ENCODE peak calls at places on chromosomes 7 and 10, in eight cellular contexts. N is HFF-Myc, Q is MM.1S, Z is hepatocyte, D is endothelial cell, V is kidney tubule cell, G is ovary, O is fibroblast of mammary gland. H is an unnamed sample.

GRCh38 chr7:66140924-66141323 is 26.3 kb downstream of the CRCP start:
- DNase-seq in N (no peak), Q (no peak), Z (peak; percentile 85), D (peak; percentile 26), V (peak; percentile 48), G (peak; percentile 84), O (peak; percentile 89), H (no peak)

GRCh38 chr10:108496131-108496530 is 1331.6 kb upstream of the SORCS1 start:
- DNase-seq in N (no peak), Q (no peak), Z (no peak), D (no peak), V (no peak), G (no peak), O (peak; percentile 8), H (no peak)

GRCh38 chr10:110996256-110996655 is 76.9 kb downstream of the SHOC2 start:
- DNase-seq in N (no peak), Q (no peak), Z (no peak), D (no peak), V (no peak), G (no peak), O (no peak), H (no peak)

GRCh38 chr7:123718773-123719480 is 29.9 kb downstream of the WASL start:
- DNase-seq in N (no peak), Q (no peak), Z (no peak), D (no peak), V (no peak), G (no peak), O (peak; percentile 17), H (no peak)

GRCh38 chr10:50152792-50153272 is 85.1 kb downstream of the WASHC2A start:
- DNase-seq in N (no peak), Q (no peak), Z (peak; percentile 17), D (peak; percentile 5), V (peak; percentile 18), G (no peak), O (no peak), H (no peak)

GRCh38 chr7:33771422-33771821 is 133.9 kb upstream of the BMPER start:
- DNase-seq in N (no peak), Q (no peak), Z (no peak), D (no peak), V (no peak), G (no peak), O (peak; percentile 43), H (no peak)

GRCh38 chr10:31242902-31243301 is 76.1 kb upstream of the ZEB1 start:
- DNase-seq in N (peak; percentile 99), Q (no peak), Z (peak; percentile 55), D (no peak), V (peak; percentile 99), G (no peak), O (peak; percentile 100), H (peak; percentile 28)

GRCh38 chr7:151187409-151188251 is 580 bp upstream of the ASB10 start:
- DNase-seq in N (no peak), Q (no peak), Z (no peak), D (no peak), V (no peak), G (no peak), O (no peak), H (no peak)

GRCh38 chr10:113056030-113056429 is 106.0 kb downstream of the TCF7L2 start:
- DNase-seq in N (no peak), Q (no peak), Z (no peak), D (no peak), V (no peak), G (no peak), O (no peak), H (no peak)

GRCh38 chr10:13773496-13774170 is 186.9 kb downstream of the PRPF18 start:
- DNase-seq in N (no peak), Q (no peak), Z (no peak), D (no peak), V (no peak), G (no peak), O (peak; percentile 45), H (no peak)

GRCh38 chr10:78374331-78375028 is 340.8 kb downstream of the RPS24 start:
- DNase-seq in N (no peak), Q (no peak), Z (no peak), D (no peak), V (no peak), G (no peak), O (no peak), H (no peak)

GRCh38 chr10:77581738-77582137 is 55.9 kb downstream of the KCNMA1 start:
- DNase-seq in N (no peak), Q (no peak), Z (no peak), D (no peak), V (no peak), G (no peak), O (no peak), H (no peak)

GRCh38 chr10:58641708-58642107 is 129.0 kb downstream of the BICC1 start:
- DNase-seq in N (no peak), Q (no peak), Z (no peak), D (no peak), V (peak; percentile 69), G (no peak), O (peak; percentile 93), H (no peak)

GRCh38 chr7:732556-732955 is 5.5 kb upstream of the PRKAR1B start:
- DNase-seq in N (no peak), Q (no peak), Z (no peak), D (no peak), V (no peak), G (no peak), O (no peak), H (no peak)

GRCh38 chr10:84523509-84523908 is 195.1 kb downstream of the CCSER2 start:
- DNase-seq in N (no peak), Q (no peak), Z (no peak), D (no peak), V (peak; percentile 34), G (no peak), O (peak; percentile 16), H (peak; percentile 9)

GRCh38 chr7:93427107-93427506 is 147.4 kb downstream of the CALCR start:
- DNase-seq in N (no peak), Q (peak; percentile 44), Z (no peak), D (no peak), V (no peak), G (no peak), O (no peak), H (no peak)

GRCh38 chr10:125559210-125559609 is 123.8 kb downstream of the TEX36 start:
- DNase-seq in N (no peak), Q (peak; percentile 46), Z (no peak), D (no peak), V (no peak), G (no peak), O (no peak), H (no peak)

GRCh38 chr7:46253500-46253899 is 332.4 kb upstream of the IGFBP3 start:
- DNase-seq in N (no peak), Q (no peak), Z (no peak), D (no peak), V (no peak), G (no peak), O (no peak), H (peak; percentile 34)

GRCh38 chr10:28935061-28935460 is 257.7 kb downstream of the BAMBI start:
- DNase-seq in N (no peak), Q (no peak), Z (no peak), D (no peak), V (no peak), G (no peak), O (no peak), H (no peak)

GRCh38 chr10:13632407-13632806 is 45.6 kb downstream of the PRPF18 start:
- DNase-seq in N (no peak), Q (no peak), Z (no peak), D (no peak), V (no peak), G (no peak), O (no peak), H (no peak)

GRCh38 chr7:131482800-131483199 is 73.6 kb downstream of the PODXL start:
- DNase-seq in N (no peak), Q (no peak), Z (no peak), D (no peak), V (no peak), G (no peak), O (no peak), H (no peak)

GRCh38 chr10:99966306-99966705 is 43.4 kb downstream of the DNMBP start:
- DNase-seq in N (peak; percentile 79), Q (no peak), Z (peak; percentile 75), D (no peak), V (peak; percentile 96), G (no peak), O (peak; percentile 92), H (peak; percentile 17)

GRCh38 chr7:115410972-115411686 is 489.2 kb downstream of the MDFIC start:
- DNase-seq in N (no peak), Q (peak; percentile 62), Z (no peak), D (no peak), V (no peak), G (no peak), O (no peak), H (no peak)

GRCh38 chr7:84675633-84676034 is 481.0 kb upstream of the SEMA3A start:
- DNase-seq in N (no peak), Q (no peak), Z (no peak), D (no peak), V (peak; percentile 62), G (no peak), O (no peak), H (peak; percentile 25)

GRCh38 chr7:152136623-152137022 is 111.1 kb downstream of the GALNT11 start:
- DNase-seq in N (no peak), Q (no peak), Z (peak; percentile 46), D (no peak), V (no peak), G (no peak), O (peak; percentile 50), H (no peak)

GRCh38 chr10:59508296-59508695 is 145.9 kb upstream of the FAM13C start:
- DNase-seq in N (no peak), Q (no peak), Z (peak; percentile 7), D (no peak), V (peak; percentile 26), G (no peak), O (peak; percentile 31), H (peak; percentile 33)

GRCh38 chr10:33453081-33453850 is 118.8 kb upstream of the NRP1 start:
- DNase-seq in N (no peak), Q (no peak), Z (no peak), D (no peak), V (peak; percentile 95), G (no peak), O (peak; percentile 70), H (no peak)

GRCh38 chr10:16887565-16887964 is 70.3 kb upstream of the RSU1 start:
- DNase-seq in N (peak; percentile 58), Q (no peak), Z (no peak), D (no peak), V (peak; percentile 35), G (no peak), O (peak; percentile 86), H (no peak)

GRCh38 chr10:70528726-70529362 is 50.3 kb downstream of the PALD1 start:
- DNase-seq in N (no peak), Q (no peak), Z (no peak), D (no peak), V (peak; percentile 22), G (no peak), O (peak; percentile 57), H (peak; percentile 53)